ENCODE peak calls at places on chromosomes 4 and X, in ten cellular contexts. K is stimulated activated CD8-positive, alpha-beta memory T cell treated with anti-CD3 and anti-CD28 coated beads, Interleukin-2, amount 100 ng/mL, for 1 hour; Z is iris pigment epithelial cell; F is activated CD4-positive, alpha-beta T cell treated with anti-CD3 and anti-CD28 coated beads, Interleukin-2, amount 10 ng/mL, durations not matched to agents 7 days and 5 days; V is fibroblast of the conjunctiva; M is iPS-NIHi11; A is tibial artery; C is WERI-Rb-1; B is astrocyte of the spinal cord; N is ascending aorta. D is an unnamed sample.

GRCh38 chr4:70768301-70768948 is 46.7 kb downstream of the RUFY3 start:
- DNase-seq in C (no peak), F (no peak), M (no peak), A (no peak), B (peak; percentile 15), K (no peak), V (no peak), N (no peak), Z (no peak), D (no peak)

GRCh38 chrX:19225906-19226305 is 103.6 kb upstream of the ADGRG2 start:
- DNase-seq in Z (no peak), M (peak; percentile 29), K (no peak), C (no peak), B (peak; percentile 2), N (no peak), V (peak; percentile 12), F (no peak), A (no peak), D (no peak)

GRCh38 chrX:119758682-119759332 is 419 bp downstream of the SOWAHD start:
- DNase-seq in B (no peak), A (no peak), V (no peak), K (no peak), M (peak; percentile 39), Z (no peak), F (peak; percentile 27), C (peak; percentile 25), N (no peak), D (peak; percentile 61)

GRCh38 chr4:88429401-88429800 is 27.5 kb upstream of the HERC5 start:
- DNase-seq in M (no peak), K (no peak), V (no peak), A (no peak), F (no peak), C (no peak), Z (no peak), B (no peak), N (no peak), D (no peak)

GRCh38 chr4:61312526-61312925 is 112.4 kb downstream of the ADGRL3 start:
- DNase-seq in B (peak; percentile 7), M (no peak), Z (peak; percentile 74), C (no peak), N (no peak), K (no peak), V (no peak), F (no peak), A (no peak), D (no peak)

GRCh38 chrX:48492293-48492910 is 16.4 kb upstream of the PORCN start:
- DNase-seq in N (no peak), B (peak; percentile 29), F (no peak), Z (peak; percentile 44), V (no peak), A (no peak), K (no peak), C (no peak), M (no peak), D (no peak)

GRCh38 chr4:139978692-139979091 is 175.3 kb downstream of the MAML3 start:
- DNase-seq in V (no peak), N (no peak), B (no peak), F (peak; percentile 38), K (no peak), Z (no peak), C (no peak), M (no peak), A (no peak), D (no peak)

GRCh38 chrX:115058276-115058675 is 40.9 kb upstream of the IL13RA2 start:
- DNase-seq in A (no peak), F (no peak), C (no peak), V (peak; percentile 82), M (no peak), N (no peak), K (no peak), Z (peak; percentile 89), B (peak; percentile 90), D (no peak)

GRCh38 chr4:7297374-7297773 is 105.0 kb downstream of the SORCS2 start:
- DNase-seq in A (no peak), M (no peak), B (no peak), Z (no peak), F (no peak), V (no peak), K (no peak), C (peak; percentile 68), N (no peak), D (no peak)

GRCh38 chr4:150237110-150237852 is 159.0 kb downstream of the DCLK2 start:
- DNase-seq in V (peak; percentile 83), N (no peak), A (no peak), F (no peak), C (no peak), M (no peak), B (peak; percentile 95), K (no peak), Z (peak; percentile 96), D (no peak)

GRCh38 chrX:22310779-22311178 is 38.1 kb downstream of the CBLL2 start:
- DNase-seq in B (peak; percentile 39), A (no peak), N (no peak), V (no peak), F (no peak), M (no peak), C (no peak), K (no peak), Z (peak; percentile 53), D (no peak)

D was measured in Calu3.